ENCODE peak calls at places on chromosomes 7 and 10, in six cellular contexts. A is ovary, V is BJ, O is fibroblast of lung, H is tibial nerve, Y is upper lobe of left lung. C is an unnamed sample. For H3K27me3, the result is how much of the 10 kb centered on the place peaks cover.

GRCh38 chr7:83655951-83656556 is 7.1 kb upstream of the SEMA3E start:
- DNase-seq in H (no peak), V (no peak), A (no peak), O (peak), Y (no peak), C (no peak)

GRCh38 chr7:136869991-136870798 is 1.7 kb downstream of the CHRM2 start:
- DNase-seq in O (peak), H (no peak), V (no peak), Y (peak), A (peak), C (peak)

GRCh38 chr7:45150199-45150598 is 7.4 kb upstream of the RAMP3 start:
- DNase-seq in H (no peak), Y (no peak), V (no peak), O (no peak), A (no peak), C (peak)

GRCh38 chr10:49164587-49165188 is 23.5 kb downstream of the TMEM273 start:
- DNase-seq in Y (no peak), H (no peak), O (peak), A (peak), V (no peak), C (no peak)

GRCh38 chr10:127921075-127921750 is 14.3 kb downstream of the PTPRE start:
- DNase-seq in A (no peak), H (no peak), V (no peak), O (no peak), Y (no peak), C (no peak)

GRCh38 chr7:158366916-158367633 is 220.5 kb downstream of the PTPRN2 start:
- DNase-seq in Y (peak), A (no peak), V (no peak), H (no peak), O (no peak), C (no peak)

GRCh38 chr7:3021825-3022224 is 21.8 kb downstream of the CARD11 start:
- DNase-seq in A (no peak), Y (no peak), V (no peak), O (no peak), H (no peak), C (no peak)

GRCh38 chr7:134637934-134638719 is 8.5 kb upstream of the BPGM start:
- DNase-seq in O (peak), V (no peak), A (no peak), H (no peak), Y (no peak), C (no peak)

GRCh38 chr10:28548781-28549498 is 16.0 kb downstream of the WAC start:
- DNase-seq in A (no peak), O (no peak), V (no peak), Y (no peak), H (no peak), C (no peak)

GRCh38 chr7:135856356-135857144 is 107.9 kb upstream of the FAM180A start:
- DNase-seq in O (peak), V (no peak), A (no peak), H (no peak), Y (no peak), C (no peak)

GRCh38 chr10:87523731-87524130 is 19.0 kb downstream of the MINPP1 start:
- DNase-seq in A (no peak), H (no peak), O (no peak), V (no peak), Y (no peak), C (no peak)

GRCh38 chr10:33321516-33321915 is 13.0 kb downstream of the NRP1 start:
- DNase-seq in A (no peak), Y (no peak), V (no peak), H (no peak), O (peak), C (no peak)

GRCh38 chr10:124496150-124496549 is 34.5 kb downstream of the LHPP start:
- DNase-seq in V (no peak), H (no peak), Y (no peak), A (no peak), O (no peak), C (peak)

GRCh38 chr7:7667187-7667586 is 26.6 kb downstream of the UMAD1 start:
- DNase-seq in O (no peak), H (no peak), A (no peak), V (no peak), Y (no peak), C (no peak)

GRCh38 chr10:42177077-42177792 is 461.1 kb downstream of the ZNF33B start:
- DNase-seq in H (no peak), O (no peak), Y (peak), V (no peak), A (no peak), C (no peak)

GRCh38 chr10:70584941-70585544 is 17.5 kb downstream of the PRF1 start:
- DNase-seq in O (peak), V (no peak), H (no peak), Y (no peak), A (no peak), C (no peak)

GRCh38 chr7:116551692-116552091 is 26.9 kb downstream of the CAV1 start:
- DNase-seq in H (no peak), O (no peak), V (no peak), Y (no peak), A (no peak), C (no peak)

GRCh38 chr10:22605168-22605567 is 109.2 kb downstream of the PIP4K2A start:
- DNase-seq in A (no peak), Y (no peak), O (peak), H (no peak), V (no peak), C (no peak)

GRCh38 chr7:24113506-24113905 is 170.5 kb upstream of the NPY start:
- DNase-seq in Y (peak), V (no peak), A (no peak), O (no peak), H (no peak), C (no peak)

GRCh38 chr10:79298403-79299244 is 48.6 kb upstream of the PPIF start:
- DNase-seq in V (peak), O (peak), H (no peak), A (peak), Y (peak), C (peak)

GRCh38 chr7:70383369-70383768 is 748.6 kb upstream of the GALNT17 start:
- DNase-seq in V (no peak), O (no peak), Y (no peak), A (no peak), H (no peak), C (no peak)

GRCh38 chr7:91838439-91838838 is 42.1 kb downstream of the MTERF1 start:
- DNase-seq in O (no peak), H (no peak), A (no peak), V (no peak), Y (no peak), C (no peak)

GRCh38 chr7:108299251-108300014 is 156.8 kb downstream of the NRCAM start:
- DNase-seq in Y (no peak), H (no peak), O (no peak), V (peak), A (no peak), C (no peak)

GRCh38 chr7:112665709-112666108 is 124.5 kb downstream of the TMEM168 start:
- DNase-seq in V (no peak), O (peak), A (no peak), Y (no peak), H (no peak), C (no peak)

GRCh38 chr10:117543999-117544728 is 1.6 kb downstream of the EMX2 start:
- DNase-seq in O (no peak), Y (peak), V (no peak), H (no peak), A (peak), C (no peak)

GRCh38 chr7:150631084-150631824 is 931 bp downstream of the GIMAP6 start:
- DNase-seq in H (no peak), A (no peak), V (no peak), O (no peak), Y (peak), C (peak)

GRCh38 chr7:87059525-87060287 is at the start of gene ELAPOR2:
- DNase-seq in H (peak), V (no peak), Y (peak), A (peak), O (peak), C (peak)
- TF ChIP-seq CTCF in H (peak), V (peak), Y (no peak), A (peak), O (peak), C (peak)

DNA sequence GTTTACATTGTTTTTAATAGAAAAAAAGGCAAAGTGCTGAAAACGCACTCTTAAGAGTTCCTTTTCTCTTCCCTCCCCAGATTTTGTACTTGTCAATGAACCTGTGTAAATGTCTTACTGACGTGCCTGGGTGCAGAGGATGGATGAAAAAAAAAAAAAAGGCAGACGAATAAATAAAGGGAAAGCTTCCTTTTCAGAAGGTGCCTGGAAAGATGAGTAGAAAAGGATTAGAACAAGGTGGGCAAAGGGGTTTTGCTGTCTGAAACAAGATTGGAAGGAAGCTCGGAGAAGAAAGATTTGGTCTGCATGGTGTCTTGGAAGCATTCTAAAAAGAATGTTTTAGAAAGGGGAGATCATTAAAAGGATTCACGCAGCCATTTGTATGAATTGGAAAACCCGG is 80.9 kb downstream of the PRTFDC1 start:
- DNase-seq in O (no peak), A (no peak), V (no peak), Y (no peak), H (no peak), C (no peak)
- H3K4me3 ChIP-seq in O (no peak), A (no peak), V (no peak), Y (no peak), H (no peak), C (no peak)

GRCh38 chr7:76234282-76234584 is 32.5 kb downstream of the SRRM3 start:
- DNase-seq in O (no peak), H (no peak), V (no peak), Y (no peak), A (no peak), C (no peak)
- H3K27me3 ChIP-seq in O (under half), H (under half), V (under half), Y (under half), A (under half), C (half or more)

GRCh38 chr10:20443094-20443493 is 454.0 kb downstream of the NEBL start:
- DNase-seq in H (no peak), V (no peak), A (no peak), Y (no peak), O (no peak), C (no peak)

DNA sequence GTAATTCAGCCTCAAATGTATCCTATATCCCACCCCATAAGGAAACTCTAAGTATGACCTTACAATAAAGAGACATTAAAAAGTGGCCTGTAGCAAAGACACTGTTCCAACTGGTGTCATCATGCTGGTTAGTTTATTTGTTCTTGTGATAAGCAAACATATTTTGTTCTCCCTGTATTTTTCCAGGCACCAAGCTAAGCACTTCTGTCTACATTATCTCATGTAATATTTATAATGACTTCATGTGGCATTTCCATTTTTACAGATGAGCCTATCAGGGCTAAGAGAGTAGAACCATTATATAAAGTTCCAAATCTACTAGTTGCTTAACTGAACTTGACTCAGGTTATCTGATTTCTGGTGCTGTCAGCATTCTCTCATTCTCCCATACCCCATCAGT is 450.3 kb downstream of the NEBL start:
- DNase-seq in V (no peak), Y (no peak), A (no peak), H (no peak), O (peak), C (no peak)
- TF ChIP-seq CTCF in V (no peak), Y (no peak), A (no peak), H (no peak), O (no peak), C (no peak)

GRCh38 chr10:110216240-110216639 is 8.8 kb downstream of the MXI1 start:
- DNase-seq in H (no peak), A (no peak), O (no peak), V (no peak), Y (no peak), C (no peak)

GRCh38 chr10:110215751-110216150 is 8.3 kb downstream of the MXI1 start:
- DNase-seq in H (no peak), V (no peak), O (no peak), Y (no peak), A (no peak), C (no peak)

GRCh38 chr10:110217609-110218008 is 10.2 kb downstream of the MXI1 start:
- DNase-seq in O (no peak), H (no peak), A (no peak), V (no peak), Y (no peak), C (no peak)

GRCh38 chr10:110215286-110215685 is 7.9 kb downstream of the MXI1 start:
- DNase-seq in O (no peak), A (no peak), Y (no peak), H (no peak), V (no peak), C (no peak)

DNA sequence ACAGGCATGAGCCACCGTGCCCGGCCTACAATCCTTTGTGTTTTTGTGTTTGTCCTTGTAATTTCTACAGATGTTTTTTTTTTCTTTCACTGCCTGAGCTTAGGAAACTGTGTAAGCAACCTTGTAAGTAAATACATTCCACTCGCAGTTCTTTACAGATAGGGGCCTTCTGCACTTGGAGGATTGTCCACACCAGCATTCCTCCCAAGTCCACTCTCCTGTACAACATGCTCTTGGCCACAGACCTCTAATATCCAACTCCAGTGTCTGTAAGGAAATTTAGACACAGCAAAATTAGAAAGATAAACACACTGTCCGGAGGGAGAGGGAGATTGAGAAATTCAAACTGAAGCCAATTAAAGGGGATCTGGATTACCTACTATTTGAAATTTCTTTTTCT is 9.5 kb downstream of the MXI1 start:
- DNase-seq in O (no peak), Y (no peak), H (no peak), A (no peak), V (no peak), C (no peak)
- H3K4me3 ChIP-seq in O (no peak), Y (no peak), H (no peak), A (no peak), V (no peak), C (no peak)

GRCh38 chr7:25946181-25946580 is 205.8 kb upstream of the NFE2L3 start:
- DNase-seq in H (no peak), Y (no peak), V (no peak), A (no peak), O (no peak), C (no peak)
- H3K27me3 ChIP-seq in H (under half), Y (under half), V (under half), A (under half), O (under half), C (under half)

DNA sequence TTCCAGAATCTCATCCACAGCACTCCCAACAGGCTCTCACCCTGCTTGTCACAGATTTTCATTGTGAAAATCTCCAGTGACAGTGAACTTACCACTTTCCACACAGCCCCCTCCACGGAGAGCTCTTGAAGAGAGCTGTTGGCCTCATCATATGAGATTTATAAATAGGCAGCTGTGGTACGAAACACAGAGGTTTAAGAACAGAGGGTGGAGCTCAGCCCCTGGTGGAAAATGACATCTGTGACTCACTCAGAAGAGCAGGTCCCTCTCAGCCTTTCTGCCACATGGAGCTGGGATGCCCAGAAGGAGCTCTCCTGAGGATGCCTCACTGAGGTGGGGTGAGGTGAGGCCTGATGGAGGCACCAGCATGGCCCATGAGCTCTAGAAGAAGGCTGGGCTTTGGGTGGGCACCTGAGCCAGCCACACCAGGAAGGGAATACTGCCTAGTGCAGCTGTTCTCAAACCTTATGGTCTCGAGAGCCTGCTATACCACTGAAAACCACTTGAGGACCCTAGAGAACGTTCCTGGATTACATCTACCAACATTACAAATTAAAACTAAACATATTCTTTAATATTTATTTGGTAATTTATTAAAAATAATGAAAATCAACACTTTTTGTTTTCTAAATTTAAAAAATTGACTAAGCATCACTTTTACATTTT is 25.8 kb upstream of the EEPD1 start:
- DNase-seq in A (no peak), H (no peak), Y (no peak), O (no peak), V (no peak), C (no peak)
- TF ChIP-seq CTCF in A (no peak), H (no peak), Y (no peak), O (no peak), V (no peak), C (peak)

DNA sequence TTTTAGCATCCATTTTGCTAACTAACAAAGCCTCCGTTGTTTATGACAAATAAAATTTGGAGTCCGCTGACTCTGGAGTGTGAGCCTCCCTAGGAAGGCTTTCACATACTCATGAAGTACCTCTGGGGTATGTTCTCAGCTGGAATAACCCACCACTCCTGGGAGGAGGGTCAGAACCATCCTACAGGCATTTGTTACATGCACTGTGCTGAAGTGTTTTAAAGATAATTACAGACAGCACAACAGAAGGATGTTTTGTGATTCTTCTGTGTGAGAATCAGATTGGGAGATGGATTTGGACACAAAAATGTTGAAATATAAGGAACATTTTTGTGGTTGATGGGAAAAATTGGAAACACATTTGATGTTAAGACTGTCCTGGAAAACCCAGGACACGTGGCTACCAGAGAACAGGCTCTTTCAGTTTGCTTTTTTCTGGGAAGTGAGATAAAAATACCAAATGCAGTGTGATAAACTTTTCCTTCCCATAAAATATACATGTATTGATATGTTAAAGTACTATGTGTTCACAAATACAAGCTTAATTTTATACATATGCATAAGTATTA is 61.4 kb downstream of the BICC1 start:
- DNase-seq in A (no peak), Y (no peak), H (no peak), O (no peak), V (peak), C (no peak)
- H3K4me3 ChIP-seq in A (no peak), Y (no peak), H (no peak), O (no peak), V (no peak), C (no peak)

GRCh38 chr7:131409129-131409766 is 81.6 kb downstream of the MKLN1 start:
- DNase-seq in O (no peak), H (no peak), A (no peak), Y (no peak), V (no peak), C (no peak)
- H3K27me3 ChIP-seq in O (under half), H (under half), A (under half), Y (under half), V (under half), C (under half)

GRCh38 chr10:131648386-131649020 is 252.3 kb upstream of the PPP2R2D start:
- DNase-seq in O (no peak), Y (no peak), V (no peak), H (no peak), A (no peak), C (no peak)

GRCh38 chr10:131650771-131651673 is 249.8 kb upstream of the PPP2R2D start:
- DNase-seq in H (no peak), A (no peak), Y (no peak), O (no peak), V (no peak), C (no peak)

GRCh38 chr10:131650169-131650705 is 250.6 kb upstream of the PPP2R2D start:
- DNase-seq in H (no peak), A (no peak), O (no peak), Y (no peak), V (no peak), C (no peak)

GRCh38 chr10:131647789-131648188 is 253.0 kb upstream of the PPP2R2D start:
- DNase-seq in O (no peak), A (no peak), H (no peak), Y (peak), V (no peak), C (no peak)

DNA sequence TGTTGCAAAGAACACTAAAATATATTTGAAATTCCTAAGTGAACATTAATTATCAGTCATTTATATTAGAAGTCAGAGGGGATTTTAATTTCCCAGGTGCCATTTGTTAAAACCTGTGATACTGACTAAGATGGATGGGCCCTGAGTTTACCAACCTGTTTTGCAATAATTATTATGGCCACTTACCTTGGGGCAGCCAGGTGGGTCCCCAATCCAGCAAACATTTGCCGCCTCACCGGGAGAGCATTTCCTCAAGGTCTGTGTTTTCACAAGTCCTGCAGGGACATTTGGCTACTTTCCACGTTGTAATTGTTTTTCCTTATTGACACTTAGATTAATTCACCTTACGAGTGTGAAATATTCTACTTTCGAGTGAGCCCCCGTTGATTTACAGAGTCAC is 251.2 kb upstream of the PPP2R2D start:
- DNase-seq in H (no peak), O (no peak), Y (no peak), A (no peak), V (no peak), C (no peak)
- TF ChIP-seq CTCF in H (no peak), O (no peak), Y (no peak), A (no peak), V (no peak), C (no peak)

C was measured in psoas muscle.